ENCODE peak calls at places on chromosomes 11 and 22, in seven cellular contexts. One of them, this sample, is unnamed.

GRCh38 chr22:38230108-38230825 is 28.5 kb downstream of the MAFF start:
- DNase-seq in IMR-90: no peak
- DNase-seq in mesendoderm: peak
- DNase-seq in neural progenitor cell: peak
- DNase-seq in neuronal stem cell: no peak
- DNase-seq in K562: peak
- DNase-seq in PC-3: peak
- DNase-seq in this sample: peak

GRCh38 chr11:36110698-36111410 is 167.0 kb downstream of the LDLRAD3 start:
- DNase-seq in K562: no peak
- DNase-seq in neuronal stem cell: no peak
- DNase-seq in PC-3: no peak
- DNase-seq in IMR-90: no peak
- DNase-seq in mesendoderm: peak
- DNase-seq in neural progenitor cell: peak
- DNase-seq in this sample: no peak

GRCh38 chr11:17745032-17745772 is 10.6 kb downstream of the KCNC1 start:
- DNase-seq in neural progenitor cell: no peak
- DNase-seq in neuronal stem cell: no peak
- DNase-seq in mesendoderm: no peak
- DNase-seq in PC-3: no peak
- DNase-seq in K562: no peak
- DNase-seq in IMR-90: no peak
- DNase-seq in this sample: no peak

GRCh38 chr11:57071829-57072228 is 83.1 kb downstream of the OR5AK2 start:
- DNase-seq in K562: no peak
- DNase-seq in PC-3: peak
- DNase-seq in neuronal stem cell: no peak
- DNase-seq in neural progenitor cell: no peak
- DNase-seq in mesendoderm: no peak
- DNase-seq in IMR-90: peak
- DNase-seq in this sample: no peak

GRCh38 chr11:58675344-58676155 is 53.1 kb downstream of the CNTF start:
- DNase-seq in IMR-90: peak
- DNase-seq in K562: peak
- DNase-seq in PC-3: peak
- DNase-seq in neural progenitor cell: peak
- DNase-seq in mesendoderm: peak
- DNase-seq in neuronal stem cell: peak
- DNase-seq in this sample: peak

GRCh38 chr11:2886936-2887335 is 1.4 kb upstream of the CDKN1C start:
- DNase-seq in mesendoderm: no peak
- DNase-seq in neural progenitor cell: peak
- DNase-seq in PC-3: no peak
- DNase-seq in neuronal stem cell: no peak
- DNase-seq in IMR-90: no peak
- DNase-seq in K562: no peak
- DNase-seq in this sample: no peak

GRCh38 chr22:19844423-19845368 is 10.0 kb downstream of the GNB1L start:
- DNase-seq in neuronal stem cell: no peak
- DNase-seq in IMR-90: peak
- DNase-seq in PC-3: peak
- DNase-seq in neural progenitor cell: no peak
- DNase-seq in K562: no peak
- DNase-seq in mesendoderm: no peak
- DNase-seq in this sample: no peak

GRCh38 chr11:60757231-60757800 is 649 bp downstream of the MS4A15 start:
- DNase-seq in PC-3: no peak
- DNase-seq in mesendoderm: no peak
- DNase-seq in neuronal stem cell: no peak
- DNase-seq in IMR-90: no peak
- DNase-seq in neural progenitor cell: no peak
- DNase-seq in K562: no peak
- DNase-seq in this sample: no peak

GRCh38 chr22:23565288-23565941 is 14.7 kb downstream of the IGLL1 start:
- DNase-seq in mesendoderm: peak
- DNase-seq in neural progenitor cell: peak
- DNase-seq in IMR-90: no peak
- DNase-seq in K562: no peak
- DNase-seq in PC-3: no peak
- DNase-seq in neuronal stem cell: peak
- DNase-seq in this sample: peak

GRCh38 chr11:27331984-27332383 is 31.0 kb downstream of the CCDC34 start:
- DNase-seq in neural progenitor cell: no peak
- DNase-seq in PC-3: no peak
- DNase-seq in K562: no peak
- DNase-seq in neuronal stem cell: no peak
- DNase-seq in IMR-90: peak
- DNase-seq in mesendoderm: peak
- DNase-seq in this sample: no peak

GRCh38 chr11:13278620-13279486 is 1.3 kb downstream of the BMAL1 start:
- DNase-seq in IMR-90: no peak
- DNase-seq in K562: no peak
- DNase-seq in PC-3: no peak
- DNase-seq in mesendoderm: peak
- DNase-seq in neuronal stem cell: no peak
- DNase-seq in neural progenitor cell: peak
- DNase-seq in this sample: no peak

GRCh38 chr11:4048340-4048739 is 46.3 kb upstream of the RRM1 start:
- DNase-seq in neural progenitor cell: no peak
- DNase-seq in mesendoderm: no peak
- DNase-seq in PC-3: no peak
- DNase-seq in neuronal stem cell: no peak
- DNase-seq in K562: no peak
- DNase-seq in IMR-90: peak
- DNase-seq in this sample: no peak

GRCh38 chr11:65911682-65912568 is 6.9 kb downstream of the C11orf68 start:
- DNase-seq in mesendoderm: peak
- DNase-seq in K562: peak
- DNase-seq in PC-3: peak
- DNase-seq in IMR-90: peak
- DNase-seq in neuronal stem cell: no peak
- DNase-seq in neural progenitor cell: peak
- DNase-seq in this sample: no peak

GRCh38 chr11:34128824-34129223 is 23.4 kb downstream of the NAT10 start:
- DNase-seq in neural progenitor cell: no peak
- DNase-seq in PC-3: no peak
- DNase-seq in mesendoderm: no peak
- DNase-seq in K562: no peak
- DNase-seq in neuronal stem cell: no peak
- DNase-seq in IMR-90: no peak
- DNase-seq in this sample: no peak

GRCh38 chr11:69298778-69299461 is 5.0 kb downstream of the MYEOV start:
- DNase-seq in mesendoderm: no peak
- DNase-seq in K562: no peak
- DNase-seq in IMR-90: peak
- DNase-seq in PC-3: peak
- DNase-seq in neural progenitor cell: no peak
- DNase-seq in neuronal stem cell: no peak
- DNase-seq in this sample: no peak

GRCh38 chr22:44700456-44700855 is 1.5 kb upstream of the PRR5 start:
- DNase-seq in mesendoderm: no peak
- DNase-seq in IMR-90: peak
- DNase-seq in neuronal stem cell: no peak
- DNase-seq in K562: no peak
- DNase-seq in PC-3: no peak
- DNase-seq in neural progenitor cell: no peak
- DNase-seq in this sample: no peak

GRCh38 chr22:44702479-44703219 is 645 bp downstream of the PRR5 start:
- DNase-seq in mesendoderm: peak
- DNase-seq in K562: no peak
- DNase-seq in IMR-90: peak
- DNase-seq in neuronal stem cell: peak
- DNase-seq in neural progenitor cell: peak
- DNase-seq in PC-3: peak
- DNase-seq in this sample: peak

GRCh38 chr22:44703269-44703870 is 1.4 kb downstream of the PRR5 start:
- DNase-seq in mesendoderm: no peak
- DNase-seq in neural progenitor cell: no peak
- DNase-seq in PC-3: no peak
- DNase-seq in IMR-90: no peak
- DNase-seq in K562: no peak
- DNase-seq in neuronal stem cell: no peak
- DNase-seq in this sample: no peak

GRCh38 chr22:44701187-44701586 is 817 bp upstream of the PRR5 start:
- DNase-seq in mesendoderm: no peak
- DNase-seq in neural progenitor cell: no peak
- DNase-seq in PC-3: no peak
- DNase-seq in K562: no peak
- DNase-seq in neuronal stem cell: no peak
- DNase-seq in IMR-90: no peak
- DNase-seq in this sample: no peak

DNA sequence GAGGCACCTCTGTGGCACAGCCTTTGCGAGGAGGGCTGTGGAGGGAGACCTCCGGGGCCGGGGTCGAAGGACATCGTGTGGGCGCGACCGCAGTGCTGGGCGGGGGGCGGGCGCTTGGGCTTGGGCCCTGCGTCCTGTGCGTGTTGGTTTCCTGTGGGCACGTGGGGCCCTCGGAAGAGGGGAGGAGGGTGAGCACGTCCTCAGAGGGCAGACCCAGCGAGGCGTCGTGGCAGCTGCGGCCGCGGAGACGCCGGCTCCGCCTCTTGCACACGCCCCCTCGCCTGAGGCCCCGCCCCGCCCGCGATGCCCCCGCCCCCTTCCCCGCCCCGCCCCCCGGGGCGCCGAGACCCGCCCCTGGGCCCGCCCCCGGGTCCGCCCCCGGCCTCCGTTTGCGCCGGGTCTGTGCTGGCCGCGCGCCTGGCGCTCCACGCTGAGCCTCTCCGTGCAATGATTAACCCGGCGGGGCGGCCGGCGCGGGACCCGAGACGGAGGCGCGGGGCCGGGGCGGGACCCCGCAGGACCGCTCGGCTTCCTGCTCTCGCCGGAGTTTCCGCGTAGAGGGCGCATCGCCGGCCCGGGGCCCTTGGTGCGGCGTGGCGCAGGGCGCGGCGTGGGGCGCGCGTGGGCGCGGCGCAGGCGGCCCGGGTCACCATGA is at the start of gene PRR5:
- DNase-seq in PC-3: peak
- DNase-seq in K562: peak
- DNase-seq in mesendoderm: peak
- DNase-seq in neuronal stem cell: peak
- DNase-seq in IMR-90: peak
- DNase-seq in neural progenitor cell: peak
- DNase-seq in this sample: peak
- H3K4me3 ChIP-seq in PC-3: peak
- H3K4me3 ChIP-seq in K562: peak
- H3K4me3 ChIP-seq in mesendoderm: peak
- H3K4me3 ChIP-seq in neuronal stem cell: peak
- H3K4me3 ChIP-seq in IMR-90: peak
- H3K4me3 ChIP-seq in neural progenitor cell: peak
- H3K4me3 ChIP-seq in this sample: peak

DNA sequence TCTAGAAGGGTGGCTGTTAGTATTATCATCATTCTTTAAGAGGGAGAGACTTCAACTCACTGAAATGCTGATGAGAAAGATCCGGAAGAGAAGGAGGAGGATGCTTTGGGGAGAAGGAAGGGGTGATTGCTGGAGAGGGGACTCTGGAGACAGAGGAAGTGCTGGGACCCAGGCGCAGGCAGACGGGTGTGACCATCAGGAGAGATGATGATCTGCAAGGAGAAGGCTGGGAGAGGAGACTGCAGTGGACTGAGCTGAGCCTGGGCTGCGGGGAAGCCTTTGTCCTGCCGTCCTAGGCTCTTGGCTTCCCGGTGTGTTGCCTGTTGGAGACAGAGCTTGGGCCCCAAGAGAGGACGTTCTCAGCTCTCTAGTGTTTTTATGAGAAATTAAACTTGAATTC is 22.6 kb downstream of the RASD2 start:
- DNase-seq in mesendoderm: no peak
- DNase-seq in neuronal stem cell: no peak
- DNase-seq in neural progenitor cell: no peak
- DNase-seq in K562: no peak
- DNase-seq in IMR-90: no peak
- DNase-seq in PC-3: no peak
- DNase-seq in this sample: no peak
- H3K9ac ChIP-seq in mesendoderm: no peak
- H3K9ac ChIP-seq in neuronal stem cell: no peak
- H3K9ac ChIP-seq in neural progenitor cell: no peak
- H3K9ac ChIP-seq in K562: no peak
- H3K9ac ChIP-seq in IMR-90: no peak
- H3K9ac ChIP-seq in PC-3: no peak
- H3K9ac ChIP-seq in this sample: no peak

GRCh38 chr11:10604340-10604748 is 35.9 kb upstream of the LYVE1 start:
- DNase-seq in K562: no peak
- DNase-seq in neural progenitor cell: no peak
- DNase-seq in mesendoderm: no peak
- DNase-seq in PC-3: no peak
- DNase-seq in IMR-90: peak
- DNase-seq in neuronal stem cell: no peak
- DNase-seq in this sample: peak
- H3K4me3 ChIP-seq in K562: no peak
- H3K4me3 ChIP-seq in neural progenitor cell: no peak
- H3K4me3 ChIP-seq in mesendoderm: no peak
- H3K4me3 ChIP-seq in PC-3: no peak
- H3K4me3 ChIP-seq in IMR-90: no peak
- H3K4me3 ChIP-seq in neuronal stem cell: no peak
- H3K4me3 ChIP-seq in this sample: no peak

DNA sequence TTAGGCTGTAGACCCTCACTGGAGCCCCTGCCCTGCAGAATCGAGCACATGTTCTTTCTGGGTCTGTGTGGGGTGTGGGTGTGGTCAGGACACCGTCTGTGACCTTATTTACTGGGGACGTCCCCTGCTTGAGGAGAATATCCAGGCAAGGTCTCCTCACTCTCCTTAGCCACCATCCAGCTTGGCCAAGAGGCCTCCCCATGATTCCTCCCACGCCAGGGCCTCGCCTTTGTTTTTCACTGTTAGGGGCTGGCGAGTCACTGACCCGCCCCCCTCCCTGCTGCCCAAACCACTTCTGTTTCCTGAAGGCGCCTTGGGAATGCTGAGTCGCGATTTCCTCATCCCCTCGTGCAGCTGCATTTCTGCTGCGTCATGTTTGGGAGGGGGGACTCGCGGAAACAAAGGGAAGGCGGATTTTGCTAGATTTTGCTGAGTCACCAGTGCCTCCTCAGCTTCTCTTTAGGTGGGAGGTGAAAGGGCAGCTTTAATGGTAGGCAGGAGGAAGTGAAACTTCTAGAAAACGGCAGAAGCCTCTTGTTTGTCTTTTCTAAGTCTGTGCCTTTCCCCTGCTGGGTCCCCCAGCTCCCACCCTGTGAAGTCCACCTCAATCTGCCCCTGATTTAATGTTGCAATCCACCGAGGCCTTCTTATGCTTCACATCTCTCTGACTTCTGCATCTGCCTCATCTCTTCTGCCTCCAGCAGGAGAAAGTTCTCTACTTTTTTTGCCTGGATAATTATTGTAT is 4.0 kb upstream of the HMOX1 start:
- DNase-seq in mesendoderm: peak
- DNase-seq in IMR-90: peak
- DNase-seq in neuronal stem cell: peak
- DNase-seq in K562: peak
- DNase-seq in neural progenitor cell: peak
- DNase-seq in PC-3: peak
- DNase-seq in this sample: peak
- H3K9ac ChIP-seq in mesendoderm: peak
- H3K9ac ChIP-seq in IMR-90: peak
- H3K9ac ChIP-seq in neuronal stem cell: no peak
- H3K9ac ChIP-seq in K562: peak
- H3K9ac ChIP-seq in neural progenitor cell: no peak
- H3K9ac ChIP-seq in PC-3: peak
- H3K9ac ChIP-seq in this sample: no peak

This sample was measured in DND-41.